ENCODE peak calls at places on chromosomes 2 and 18, in eight cellular contexts. F is GM20000, H is mucosa of descending colon, P is tibial artery, J is HL-60, T is choroid plexus epithelial cell, I is Calu3, B is upper lobe of left lung. L is an unnamed sample.

GRCh38 chr2:23436346-23437099 is 51.5 kb downstream of the KLHL29 start:
- DNase-seq in F (no peak), H (no peak), P (no peak), J (no peak), T (no peak), I (no peak), B (no peak), L (no peak)

GRCh38 chr2:120305296-120305695 is 40.6 kb upstream of the INHBB start:
- DNase-seq in F (no peak), H (peak), P (no peak), J (no peak), T (peak), I (no peak), B (no peak), L (no peak)

GRCh38 chr2:171319164-171319810 is 114.5 kb downstream of the METTL8 start:
- DNase-seq in F (peak), H (peak), P (no peak), J (no peak), T (peak), I (no peak), B (no peak), L (no peak)

GRCh38 chr2:236866542-236867340 is 218.9 kb upstream of the COPS8 start:
- DNase-seq in F (no peak), H (no peak), P (no peak), J (peak), T (no peak), I (no peak), B (no peak), L (no peak)

GRCh38 chr18:76382265-76382664 is 112.8 kb downstream of the ZNF516 start:
- DNase-seq in F (no peak), H (no peak), P (no peak), J (no peak), T (no peak), I (no peak), B (no peak), L (no peak)

GRCh38 chr2:201758873-201759272 is 21.9 kb downstream of the ALS2 start:
- DNase-seq in F (no peak), H (no peak), P (no peak), J (no peak), T (no peak), I (no peak), B (no peak), L (no peak)

GRCh38 chr2:177578454-177578853 is 185.9 kb downstream of the AGPS start:
- DNase-seq in F (no peak), H (no peak), P (no peak), J (no peak), T (no peak), I (no peak), B (no peak), L (no peak)

GRCh38 chr2:218179782-218180181 is 13.0 kb upstream of the CXCR1 start:
- DNase-seq in F (no peak), H (no peak), P (no peak), J (no peak), T (no peak), I (no peak), B (peak), L (no peak)

GRCh38 chr18:65725421-65726050 is 25.3 kb upstream of the CDH7 start:
- DNase-seq in F (no peak), H (peak), P (no peak), J (peak), T (peak), I (peak), B (no peak), L (peak)

GRCh38 chr2:157779794-157780193 is 96.3 kb downstream of the ACVR1 start:
- DNase-seq in F (no peak), H (no peak), P (no peak), J (no peak), T (no peak), I (no peak), B (no peak), L (no peak)

GRCh38 chr2:230898016-230898415 is 27.0 kb downstream of the GPR55 start:
- DNase-seq in F (no peak), H (peak), P (no peak), J (no peak), T (no peak), I (no peak), B (peak), L (no peak)

GRCh38 chr2:136253288-136254004 is 135.5 kb upstream of the CXCR4 start:
- DNase-seq in F (no peak), H (peak), P (peak), J (peak), T (no peak), I (no peak), B (peak), L (no peak)
- TF ChIP-seq CTCF in F (no peak), H (no peak), P (no peak), J (no peak), T (no peak), I (no peak), B (no peak), L (no peak)

GRCh38 chr2:156156580-156156979 is 175.9 kb downstream of the NR4A2 start:
- DNase-seq in F (no peak), H (peak), P (no peak), J (no peak), T (no peak), I (peak), B (no peak), L (no peak)
- TF ChIP-seq CTCF in F (no peak), H (peak), P (no peak), J (no peak), T (peak), I (no peak), B (no peak), L (no peak)

DNA sequence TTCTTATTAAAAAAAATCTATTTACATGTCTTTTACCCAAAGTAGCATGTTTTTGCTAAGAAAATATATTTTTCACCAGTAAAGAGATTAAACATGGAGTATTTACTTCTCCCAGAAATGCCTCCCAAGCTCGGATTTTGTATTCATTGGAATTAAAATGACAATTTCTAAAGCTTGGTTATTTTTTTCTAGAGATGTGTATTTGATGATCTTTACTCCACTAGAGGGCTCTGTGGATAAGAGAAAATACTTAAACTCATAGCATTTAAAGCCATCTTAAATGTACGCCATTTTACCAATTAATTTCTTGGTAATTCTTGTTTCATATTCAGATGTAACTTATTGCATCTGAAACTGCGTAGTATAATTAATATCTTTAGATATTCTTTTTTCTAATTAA is 461.4 kb downstream of the GALR1 start:
- DNase-seq in F (no peak), H (no peak), P (no peak), J (no peak), T (peak), I (no peak), B (no peak), L (no peak)
- TF ChIP-seq CTCF in F (no peak), H (no peak), P (no peak), J (peak), T (peak), I (no peak), B (no peak), L (no peak)

DNA sequence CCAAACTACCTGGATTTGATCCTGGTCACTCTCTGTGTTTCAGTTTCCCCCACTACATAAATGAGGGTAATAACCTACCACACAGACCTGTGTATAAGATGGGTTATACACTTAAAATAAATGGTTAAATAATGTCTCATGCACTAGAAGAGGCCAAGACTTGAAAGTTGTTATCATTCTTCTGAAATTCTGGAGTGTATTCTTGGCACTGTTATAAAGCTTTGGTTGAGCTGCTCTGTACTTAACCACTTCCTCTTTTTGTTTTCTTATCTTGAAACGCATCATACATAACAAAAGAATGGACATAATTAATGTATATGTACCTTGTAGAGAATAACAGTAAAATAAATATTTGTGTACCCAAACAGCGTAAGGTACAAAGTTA is 281.0 kb downstream of the AFF3 start:
- DNase-seq in F (peak), H (no peak), P (no peak), J (peak), T (peak), I (no peak), B (no peak), L (no peak)
- TF ChIP-seq CTCF in F (no peak), H (no peak), P (no peak), J (no peak), T (no peak), I (no peak), B (no peak), L (no peak)

DNA sequence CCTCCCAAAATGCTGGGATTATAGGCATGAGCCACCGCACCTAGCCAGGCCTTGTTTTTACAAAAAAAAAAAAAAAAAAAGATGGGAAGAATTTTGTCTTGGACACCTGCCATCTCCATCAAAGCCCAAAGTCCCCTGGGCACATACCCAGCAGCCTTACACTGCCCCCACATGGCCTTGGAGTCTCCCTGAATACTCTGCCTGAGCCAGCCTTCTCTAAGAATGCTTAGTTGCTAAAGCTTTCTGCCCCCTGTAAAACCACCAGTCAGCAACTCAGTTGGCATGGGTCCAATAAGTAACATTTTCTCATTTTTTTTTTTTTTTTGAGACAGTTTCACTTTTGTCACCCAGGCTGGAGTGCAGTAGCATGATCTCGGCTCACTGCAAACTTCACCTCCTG is 40.6 kb downstream of the SPC25 start:
- DNase-seq in F (no peak), H (peak), P (no peak), J (no peak), T (peak), I (peak), B (no peak), L (no peak)
- TF ChIP-seq CTCF in F (no peak), H (peak), P (no peak), J (no peak), T (peak), I (peak), B (no peak), L (no peak)

GRCh38 chr18:46832856-46833255 is 76.0 kb upstream of the ST8SIA5 start:
- DNase-seq in F (no peak), H (peak), P (no peak), J (no peak), T (no peak), I (no peak), B (no peak), L (no peak)

GRCh38 chr18:46833899-46834298 is 77.0 kb upstream of the ST8SIA5 start:
- DNase-seq in F (no peak), H (no peak), P (no peak), J (no peak), T (no peak), I (no peak), B (no peak), L (no peak)

GRCh38 chr18:46831434-46831833 is 74.6 kb upstream of the ST8SIA5 start:
- DNase-seq in F (no peak), H (no peak), P (no peak), J (no peak), T (no peak), I (no peak), B (no peak), L (no peak)

GRCh38 chr18:46830633-46831032 is 73.8 kb upstream of the ST8SIA5 start:
- DNase-seq in F (no peak), H (no peak), P (no peak), J (no peak), T (no peak), I (no peak), B (no peak), L (no peak)

GRCh38 chr18:46829947-46830346 is 73.1 kb upstream of the ST8SIA5 start:
- DNase-seq in F (no peak), H (no peak), P (no peak), J (no peak), T (no peak), I (no peak), B (no peak), L (no peak)
- TF ChIP-seq CTCF in F (no peak), H (no peak), P (no peak), J (no peak), T (no peak), I (no peak), B (no peak), L (no peak)

L was measured in mesothelial cell of epicardium.